ENCODE peak calls at places on chromosomes 7 and 10, in five cellular contexts. S is uterus; Z is esophagus squamous epithelium; T is lung; J is activated naive CD4-positive, alpha-beta T cell. V is an unnamed sample.

GRCh38 chr7:93178213-93178612 is 30.0 kb upstream of the SAMD9L start:
- DNase-seq in S (no peak), Z (no peak), T (no peak), J (no peak), V (no peak)

GRCh38 chr7:140676303-140676702 is 3.6 kb downstream of the ADCK2 start:
- DNase-seq in S (no peak), Z (no peak), T (no peak), J (no peak), V (no peak)

GRCh38 chr10:86946215-86947170 is 10.9 kb downstream of the MMRN2 start:
- DNase-seq in S (peak), Z (no peak), T (peak), J (no peak), V (peak)

GRCh38 chr10:27643296-27643695 is 102.3 kb downstream of the MKX start:
- DNase-seq in S (no peak), Z (no peak), T (no peak), J (no peak), V (no peak)

GRCh38 chr10:91032614-91033248 is 111.8 kb upstream of the ANKRD1 start:
- DNase-seq in S (peak), Z (no peak), T (no peak), J (no peak), V (peak)

GRCh38 chr10:52284416-52285013 is 29.6 kb upstream of the DKK1 start:
- DNase-seq in S (no peak), Z (no peak), T (no peak), J (no peak), V (no peak)

GRCh38 chr7:16794990-16795389 is 9.8 kb downstream of the AGR2 start:
- DNase-seq in S (no peak), Z (no peak), T (no peak), J (no peak), V (no peak)

GRCh38 chr10:131905279-131905595 is 4.4 kb downstream of the PPP2R2D start:
- DNase-seq in S (no peak), Z (no peak), T (no peak), J (no peak), V (no peak)

GRCh38 chr7:140316165-140316661 is 82.1 kb downstream of the SLC37A3 start:
- DNase-seq in S (peak), Z (no peak), T (peak), J (no peak), V (peak)

GRCh38 chr10:32318476-32318896 is 28.5 kb downstream of the EPC1 start:
- DNase-seq in S (no peak), Z (no peak), T (no peak), J (no peak), V (peak)

GRCh38 chr10:8116926-8117493 is 62.5 kb downstream of the GATA3 start:
- DNase-seq in S (no peak), Z (no peak), T (no peak), J (no peak), V (no peak)

GRCh38 chr10:78357027-78357672 is 323.5 kb downstream of the RPS24 start:
- DNase-seq in S (no peak), Z (no peak), T (no peak), J (no peak), V (no peak)

GRCh38 chr10:12980080-12980656 is 21.3 kb downstream of the CCDC3 start:
- DNase-seq in S (no peak), Z (no peak), T (no peak), J (no peak), V (no peak)

GRCh38 chr10:4353059-4353655 is 472.9 kb upstream of the AKR1E2 start:
- DNase-seq in S (no peak), Z (no peak), T (no peak), J (no peak), V (no peak)

GRCh38 chr10:102629661-102630614 is 14.3 kb upstream of the TRIM8 start:
- DNase-seq in S (no peak), Z (no peak), T (no peak), J (no peak), V (no peak)

GRCh38 chr7:33591481-33591880 is 313.9 kb upstream of the BMPER start:
- DNase-seq in S (no peak), Z (no peak), T (no peak), J (no peak), V (no peak)

GRCh38 chr7:31373337-31374289 is 33.1 kb upstream of the NEUROD6 start:
- DNase-seq in S (no peak), Z (no peak), T (peak), J (no peak), V (no peak)

GRCh38 chr10:71074176-71074755 is 138.1 kb upstream of the UNC5B start:
- DNase-seq in S (no peak), Z (no peak), T (no peak), J (no peak), V (no peak)

GRCh38 chr10:93712593-93712992 is 10.2 kb upstream of the FRA10AC1 start:
- DNase-seq in S (no peak), Z (no peak), T (no peak), J (no peak), V (no peak)

GRCh38 chr10:5447611-5448071 is 35.3 kb downstream of the NET1 start:
- DNase-seq in S (no peak), Z (no peak), T (no peak), J (no peak), V (no peak)

GRCh38 chr7:111727905-111728634 is 165.8 kb upstream of the IMMP2L start:
- DNase-seq in S (no peak), Z (no peak), T (no peak), J (no peak), V (no peak)

GRCh38 chr10:72171175-72171630 is 44.6 kb upstream of the ANAPC16 start:
- DNase-seq in S (no peak), Z (no peak), T (peak), J (no peak), V (no peak)

GRCh38 chr7:149853157-149853556 is 15.0 kb downstream of the ZNF862 start:
- DNase-seq in S (no peak), Z (no peak), T (no peak), J (no peak), V (no peak)

GRCh38 chr10:80552151-80552646 is 14.5 kb downstream of the SH2D4B start:
- DNase-seq in S (no peak), Z (no peak), T (peak), J (no peak), V (no peak)

GRCh38 chr7:68336534-68336933 is 1261.7 kb upstream of the AUTS2 start:
- DNase-seq in S (no peak), Z (no peak), T (no peak), J (no peak), V (no peak)

V was measured in gastrocnemius medialis.